ENCODE peak calls at places on chromosomes 2 and 18, in nine cellular contexts. Y is uterus, P is right lobe of liver, K is upper lobe of left lung, A is A549, X is breast epithelium, B is Peyer's patch, L is K562, Z is transverse colon. O is an unnamed sample.

GRCh38 chr2:240637901-240638175 is 12.6 kb downstream of the GPR35 start:
- DNase-seq in P (no peak), A (no peak), X (no peak), B (no peak), K (no peak), L (no peak), Z (no peak), Y (no peak), O (no peak)

GRCh38 chr2:195535911-195536522 is 121.0 kb upstream of the SLC39A10 start:
- DNase-seq in Y (no peak), A (no peak), L (peak; percentile 49), K (no peak), P (no peak), B (peak; percentile 88), Z (peak; percentile 63), X (no peak), O (peak; percentile 31)

GRCh38 chr2:54469484-54470053 is 13.4 kb downstream of the SPTBN1 start:
- DNase-seq in B (no peak), Z (no peak), P (no peak), L (no peak), K (no peak), Y (no peak), A (no peak), X (no peak), O (no peak)

GRCh38 chr2:222146488-222146887 is 152.3 kb downstream of the PAX3 start:
- DNase-seq in X (no peak), K (no peak), Y (no peak), B (no peak), Z (no peak), L (no peak), P (no peak), A (no peak), O (no peak)

GRCh38 chr2:168583710-168584521 is 127.8 kb downstream of the CERS6 start:
- DNase-seq in A (no peak), X (peak; percentile 76), P (no peak), B (peak; percentile 54), Y (peak; percentile 22), L (no peak), Z (peak; percentile 35), K (no peak), O (no peak)

GRCh38 chr18:55853268-55853667 is 265.3 kb upstream of the TCF4 start:
- DNase-seq in Y (no peak), Z (no peak), A (no peak), L (no peak), B (no peak), P (no peak), X (no peak), K (no peak), O (no peak)

GRCh38 chr2:41716497-41716896 is 331.3 kb upstream of the PKDCC start:
- DNase-seq in L (no peak), X (no peak), Y (no peak), Z (no peak), K (no peak), P (no peak), A (no peak), B (no peak), O (no peak)

GRCh38 chr2:154587739-154588138 is 110.8 kb upstream of the KCNJ3 start:
- DNase-seq in A (no peak), X (no peak), L (no peak), Y (no peak), P (no peak), B (no peak), K (no peak), Z (no peak), O (no peak)

GRCh38 chr18:4581966-4582365 is 126.9 kb upstream of the DLGAP1 start:
- DNase-seq in K (no peak), B (no peak), X (no peak), A (no peak), Z (no peak), L (no peak), P (no peak), Y (no peak), O (no peak)

GRCh38 chr2:20622296-20622686 is 28.6 kb downstream of the HS1BP3 start:
- DNase-seq in P (peak; percentile 21), B (no peak), K (no peak), X (no peak), Z (peak; percentile 2), Y (peak; percentile 11), A (no peak), L (no peak), O (no peak)

GRCh38 chr2:196399736-196400691 is 228.6 kb upstream of the STK17B start:
- DNase-seq in Z (no peak), Y (no peak), A (peak; percentile 25), B (no peak), P (no peak), X (no peak), L (peak; percentile 30), K (no peak), O (no peak)

DNA sequence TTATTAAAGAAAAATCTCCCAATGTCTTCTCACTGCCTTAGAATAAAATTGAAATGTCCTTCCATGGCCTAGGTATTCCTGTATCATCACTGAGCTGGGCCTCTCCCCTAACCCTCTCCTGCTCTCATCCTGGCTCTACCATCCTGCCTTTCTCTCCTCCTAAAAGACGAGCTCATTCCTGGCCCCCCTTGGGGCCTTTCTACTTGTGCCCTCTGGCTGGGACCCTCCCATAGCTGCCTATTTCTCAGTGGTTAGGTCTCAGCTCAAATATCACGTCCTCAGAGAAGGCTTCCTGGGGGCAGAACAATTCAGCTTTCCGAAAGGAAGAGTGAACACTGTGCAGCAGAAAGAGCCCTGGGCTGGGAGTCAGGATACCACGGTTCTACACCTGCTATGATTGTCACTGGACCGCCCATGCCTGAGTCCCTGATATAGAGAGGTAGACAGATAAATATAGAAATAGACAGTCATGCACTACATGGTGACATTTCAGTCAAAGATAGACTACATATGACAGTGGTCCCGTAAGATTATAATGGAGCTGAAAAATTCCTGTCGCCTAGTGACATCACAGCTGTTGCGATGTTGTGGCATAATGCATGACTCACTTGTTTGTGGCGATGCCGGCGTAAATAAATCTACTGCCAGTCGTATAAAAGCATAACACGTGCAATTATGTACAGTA is 9.4 kb downstream of the DNPEP start:
- DNase-seq in L (no peak), Y (no peak), P (no peak), A (no peak), B (no peak), Z (no peak), K (no peak), X (no peak), O (no peak)
- H3K4me3 ChIP-seq in L (no peak overlapping the region), Y (no peak overlapping the region), P (no peak overlapping the region), A (no peak overlapping the region), B (no peak overlapping the region), Z (no peak overlapping the region), K (no peak overlapping the region), X (no peak overlapping the region), O (no peak overlapping the region)

GRCh38 chr18:62984656-62985315 is 269.4 kb downstream of the PHLPP1 start:
- DNase-seq in L (no peak), P (no peak), Z (no peak), Y (no peak), X (no peak), K (no peak), B (no peak), A (no peak), O (no peak)
- TF ChIP-seq POLR2A in L (no peak), P (no peak), Z (no peak), Y (no peak), X (no peak), K (no peak), B (no peak), A (no peak), O (no peak)

GRCh38 chr18:75353357-75353756 is 74.1 kb downstream of the SMIM21 start:
- DNase-seq in B (no peak), X (no peak), L (no peak), A (no peak), P (no peak), Z (no peak), K (no peak), Y (no peak), O (no peak)
- H3K9me3 ChIP-seq in B (no peaks in the 10 kb centered on the region), X (peaks cover 15% of the 10 kb centered on the region), L (no peaks in the 10 kb centered on the region), A (peaks cover 3% of the 10 kb centered on the region), P (no peaks in the 10 kb centered on the region), Z (peaks cover 15% of the 10 kb centered on the region), K (peaks cover 18% of the 10 kb centered on the region), Y (no peaks in the 10 kb centered on the region), O (peaks cover 9% of the 10 kb centered on the region)

GRCh38 chr2:172251231-172251630 is 148.5 kb upstream of the DLX2 start:
- DNase-seq in Z (no peak), L (no peak), Y (no peak), K (no peak), X (no peak), B (no peak), P (no peak), A (no peak), O (no peak)
- H3K4me3 ChIP-seq in Z (no peak overlapping the region), L (no peak overlapping the region), Y (no peak overlapping the region), K (no peak overlapping the region), X (no peak overlapping the region), B (no peak overlapping the region), P (no peak overlapping the region), A (no peak overlapping the region), O (no peak overlapping the region)

DNA sequence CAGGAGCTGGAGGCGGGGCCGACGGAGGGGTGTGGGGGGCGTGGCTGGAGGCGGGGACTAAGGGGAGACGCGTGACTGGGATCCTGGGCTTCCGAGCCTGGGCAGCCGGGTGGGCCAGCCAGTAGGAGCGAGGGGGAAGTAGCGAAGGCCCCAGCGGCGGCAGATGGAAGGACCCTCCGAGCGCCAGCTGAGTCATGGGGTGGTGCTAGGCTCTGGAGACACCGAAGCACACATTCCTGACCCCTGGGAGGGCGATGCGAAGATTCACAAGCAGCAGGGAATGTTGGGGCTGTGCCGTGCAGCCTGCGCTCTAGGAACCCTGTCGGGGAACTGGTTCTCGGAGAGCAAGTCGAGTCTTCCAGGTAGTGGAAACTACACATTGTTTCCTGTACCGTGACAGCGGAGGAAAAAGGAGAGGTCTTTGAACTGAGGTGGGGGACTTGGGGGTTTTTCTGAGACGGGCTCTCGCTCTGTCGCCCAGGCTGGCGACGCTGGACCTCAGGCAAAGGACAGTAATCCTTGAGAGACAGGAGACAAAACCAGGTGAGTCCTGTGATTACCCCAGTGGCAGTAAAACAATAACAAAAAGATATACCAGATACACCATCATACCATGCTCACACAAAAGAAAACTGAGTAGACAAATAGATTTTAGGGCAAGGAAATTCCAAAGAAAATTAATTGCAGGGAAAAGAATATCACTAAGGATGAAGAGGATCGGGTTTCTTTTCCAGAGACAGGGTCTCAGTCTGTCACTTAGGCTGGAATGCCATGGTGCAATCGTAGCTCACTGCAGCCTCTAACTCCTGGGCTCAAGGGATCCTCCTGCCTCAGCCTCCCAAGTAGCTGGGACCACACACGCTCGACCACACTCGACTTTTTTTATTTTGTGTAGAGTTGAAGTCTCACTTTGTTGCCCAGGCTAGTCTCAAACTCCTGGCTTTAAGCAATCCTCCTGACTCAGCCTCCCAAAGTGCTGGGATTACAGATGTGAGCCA is 828 bp upstream of the AFG3L2 start:
- DNase-seq in B (peak; percentile 42), X (no peak), L (peak; percentile 7), Y (peak; percentile 15), A (peak; percentile 83), Z (no peak), P (no peak), K (no peak), O (no peak)
- TF ChIP-seq POLR2A in B (no peak), X (no peak), L (peak; percentile 82), Y (peak; percentile 37), A (peak; percentile 80), Z (no peak), P (peak; percentile 33), K (peak; percentile 43), O (peak; percentile 29)

O was measured in esophagus squamous epithelium.